ENCODE peak calls at places on chromosomes 3 and 15, in seven cellular contexts. J is H1, A is PC-3, I is heart left ventricle, V is pancreas, O is kidney, C is MM.1S. R is an unnamed sample.
A peak's percentile ranks its signal among the peaks of the same experiment; 100 is the strongest.

GRCh38 chr3:129441782-129442181 is 1.8 kb downstream of the IFT122 start:
- DNase-seq in A (no peak), C (no peak), O (no peak), V (no peak), J (no peak), I (peak; percentile 54), R (no peak)

GRCh38 chr15:85377986-85378385 is 2.4 kb upstream of the AKAP13 start:
- DNase-seq in C (no peak), O (no peak), V (no peak), I (no peak), J (no peak), A (no peak), R (no peak)

GRCh38 chr3:72663429-72663828 is 184.8 kb downstream of the SHQ1 start:
- DNase-seq in V (no peak), O (no peak), C (no peak), A (peak; percentile 39), J (no peak), I (no peak), R (no peak)

GRCh38 chr15:26864664-26865191 is 2.1 kb upstream of the GABRA5 start:
- DNase-seq in I (no peak), J (no peak), A (peak; percentile 60), V (no peak), O (no peak), C (no peak), R (peak; percentile 48)

GRCh38 chr15:94008101-94009080 is 223.0 kb upstream of the MCTP2 start:
- DNase-seq in V (no peak), C (no peak), O (no peak), A (no peak), I (no peak), J (no peak), R (no peak)

GRCh38 chr15:65644282-65644681 is 22.5 kb downstream of the SLC24A1 start:
- DNase-seq in O (no peak), I (no peak), A (no peak), C (no peak), V (no peak), J (no peak), R (no peak)

GRCh38 chr3:45677045-45677436 is 12.2 kb upstream of the SACM1L start:
- DNase-seq in J (no peak), V (no peak), I (no peak), C (no peak), A (peak; percentile 85), O (peak; percentile 80), R (peak; percentile 80)

GRCh38 chr3:175212896-175213295 is 353.8 kb downstream of the NAALADL2 start:
- DNase-seq in A (peak; percentile 54), C (no peak), J (no peak), V (no peak), I (no peak), O (no peak), R (no peak)

GRCh38 chr3:430186-430585 is 233.6 kb downstream of the CHL1 start:
- DNase-seq in C (no peak), V (no peak), J (no peak), O (no peak), I (no peak), A (peak; percentile 73), R (no peak)

GRCh38 chr3:425094-425493 is 228.5 kb downstream of the CHL1 start:
- DNase-seq in O (no peak), A (no peak), V (no peak), C (no peak), I (no peak), J (no peak), R (no peak)

GRCh38 chr3:426056-426455 is 229.5 kb downstream of the CHL1 start:
- DNase-seq in A (peak; percentile 76), V (no peak), I (no peak), C (no peak), J (no peak), O (no peak), R (no peak)

GRCh38 chr3:427128-427527 is 230.6 kb downstream of the CHL1 start:
- DNase-seq in O (no peak), V (no peak), C (no peak), J (no peak), I (no peak), A (no peak), R (no peak)
- H3K4me3 ChIP-seq in O (no peak overlapping the region), V (no peak overlapping the region), C (no peak overlapping the region), J (no peak overlapping the region), I (no peak overlapping the region), A (no peak overlapping the region), R (no peak overlapping the region)

GRCh38 chr3:139319428-139320402 is 24.1 kb upstream of the MRPS22 start:
- DNase-seq in A (no peak), V (no peak), C (no peak), I (no peak), O (no peak), J (peak; percentile 36), R (peak; percentile 37)
- TF ChIP-seq CTCF in A (peak; percentile 44), V (no peak), C (peak; percentile 25), I (peak; percentile 25), O (peak; percentile 3), J (peak; percentile 77), R (no peak)

GRCh38 chr3:159786489-159787181 is 202.0 kb upstream of the IL12A start:
- DNase-seq in O (no peak), J (no peak), I (no peak), V (no peak), A (no peak), C (no peak), R (no peak)

GRCh38 chr3:159783780-159784747 is 204.6 kb upstream of the IL12A start:
- DNase-seq in J (no peak), I (no peak), O (no peak), V (no peak), A (no peak), C (peak; percentile 93), R (peak; percentile 31)

GRCh38 chr3:159782724-159783421 is 205.8 kb upstream of the IL12A start:
- DNase-seq in C (no peak), V (no peak), A (peak; percentile 80), O (no peak), J (no peak), I (no peak), R (no peak)

GRCh38 chr3:159787191-159787590 is 201.4 kb upstream of the IL12A start:
- DNase-seq in O (no peak), J (no peak), A (peak; percentile 97), V (no peak), C (no peak), I (no peak), R (peak; percentile 67)

DNA sequence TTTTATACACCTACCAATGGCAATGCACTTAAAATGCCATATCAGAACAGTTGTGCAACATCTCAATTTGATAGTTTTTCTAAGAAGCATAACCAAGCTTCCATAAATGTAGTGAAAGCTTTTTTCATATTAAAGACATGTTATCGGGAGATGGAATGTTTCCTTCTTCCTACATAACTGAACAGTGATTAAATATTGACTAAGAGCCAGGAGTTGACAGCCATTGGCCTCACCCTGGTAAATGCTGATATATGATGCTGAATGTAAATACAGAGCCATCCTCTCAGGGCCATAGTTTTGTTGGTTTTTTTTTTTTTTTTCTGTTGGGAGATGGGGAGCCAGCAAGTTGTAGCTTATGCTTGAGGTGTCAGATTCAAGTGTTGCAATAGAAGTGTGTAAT is 203.4 kb upstream of the IL12A start:
- DNase-seq in J (no peak), O (no peak), V (no peak), A (peak; percentile 91), I (no peak), C (no peak), R (peak; percentile 49)
- H3K4me1 ChIP-seq in J (no peaks in the 10 kb centered on the region), O (peaks cover 51% of the 10 kb centered on the region), V (no peaks in the 10 kb centered on the region), A (peaks cover 84% of the 10 kb centered on the region), I (peaks cover 5% of the 10 kb centered on the region), C (peaks cover 14% of the 10 kb centered on the region), R (peaks cover 83% of the 10 kb centered on the region)

GRCh38 chr3:147336543-147337278 is 69.6 kb downstream of the ZIC4 start:
- DNase-seq in O (no peak), A (no peak), V (no peak), I (no peak), J (no peak), C (no peak), R (no peak)
- H3K4me3 ChIP-seq in O (no peak overlapping the region), A (no peak overlapping the region), V (no peak overlapping the region), I (no peak overlapping the region), J (no peak overlapping the region), C (no peak overlapping the region), R (no peak overlapping the region)

DNA sequence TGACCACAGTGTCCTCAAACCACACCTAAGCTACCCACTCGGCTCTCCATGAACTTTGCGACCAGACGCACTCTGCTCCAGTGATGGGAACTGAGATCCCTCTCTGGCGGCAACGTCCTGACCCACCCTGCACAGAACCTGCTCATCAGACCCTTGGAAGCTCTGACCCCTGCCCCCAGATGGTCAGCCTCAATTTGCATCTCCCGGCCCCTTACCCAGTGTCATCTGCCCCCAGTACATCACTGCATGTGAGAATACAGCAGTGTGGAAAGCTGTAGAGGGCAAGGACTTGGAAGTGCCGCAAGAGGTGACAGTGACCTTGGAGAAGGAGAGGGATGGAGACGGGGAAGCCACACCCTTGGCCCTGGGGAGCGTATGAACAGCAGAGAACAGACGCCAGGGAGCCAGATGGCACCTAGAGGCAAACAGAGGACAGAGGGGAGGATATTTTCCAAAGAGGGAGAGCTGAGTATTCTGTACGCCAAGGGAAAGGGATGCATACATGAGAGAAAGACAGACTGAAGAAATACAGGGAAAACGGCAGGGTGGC is 192.0 kb downstream of the XXYLT1 start:
- DNase-seq in O (peak; percentile 61), C (no peak), I (no peak), J (no peak), A (no peak), V (no peak), R (no peak)
- TF ChIP-seq CTCF in O (no peak), C (no peak), I (no peak), J (no peak), A (no peak), V (no peak), R (no peak)

DNA sequence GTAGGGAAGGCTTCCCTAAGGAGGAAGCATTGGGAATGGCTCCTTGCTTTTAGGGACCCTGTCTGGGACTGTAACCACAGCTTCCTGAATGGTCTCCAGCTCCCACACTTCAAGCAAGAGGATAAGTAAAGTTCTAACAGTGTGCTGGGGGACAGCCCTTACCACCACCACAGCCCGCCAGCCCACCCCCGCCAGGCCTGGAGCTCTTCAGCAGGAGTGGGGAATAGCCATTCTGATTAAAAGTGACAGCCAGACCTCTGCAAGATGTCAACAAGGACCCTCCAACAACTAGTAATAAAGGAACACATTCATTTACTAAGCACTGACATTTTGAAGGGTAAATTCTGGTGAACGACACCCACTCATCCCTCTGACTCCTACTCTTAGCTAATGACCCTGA is 49.4 kb downstream of the CPN2 start:
- DNase-seq in O (no peak), I (no peak), A (no peak), J (no peak), V (no peak), C (no peak), R (no peak)
- H3K4me1 ChIP-seq in O (peaks cover 12% of the 10 kb centered on the region), I (peaks cover 1% of the 10 kb centered on the region), A (peaks cover 2% of the 10 kb centered on the region), J (peaks cover 36% of the 10 kb centered on the region), V (no peaks in the 10 kb centered on the region), C (peaks cover 25% of the 10 kb centered on the region), R (peaks cover 21% of the 10 kb centered on the region)

R was measured in Caco-2.